ENCODE peak calls at places on chromosomes 4 and X, in four cellular contexts. D is epithelial cell of esophagus, M is fibroblast of mammary gland, N is body of pancreas. Y is an unnamed sample.

GRCh38 chr4:87624698-87625097 is 16.4 kb downstream of the DSPP start:
- DNase-seq in D (no peak), M (no peak), N (no peak), Y (no peak)

GRCh38 chr4:77157859-77158486 is 966 bp downstream of the CCNG2 start:
- DNase-seq in D (peak), M (peak), N (peak), Y (peak)

GRCh38 chr4:85860066-85860465 is 385.1 kb downstream of the ARHGAP24 start:
- DNase-seq in D (peak), M (peak), N (no peak), Y (peak)

GRCh38 chr4:86926428-86927086 is 8.3 kb upstream of the AFF1 start:
- DNase-seq in D (peak), M (no peak), N (no peak), Y (peak)

GRCh38 chr4:7929530-7929951 is 10.1 kb downstream of the AFAP1 start:
- DNase-seq in D (peak), M (no peak), N (peak), Y (no peak)

GRCh38 chr4:183416878-183417277 is 27.6 kb upstream of the CDKN2AIP start:
- DNase-seq in D (no peak), M (no peak), N (no peak), Y (no peak)

GRCh38 chr4:63786181-63786580 is 623.1 kb downstream of the TECRL start:
- DNase-seq in D (no peak), M (no peak), N (no peak), Y (no peak)

GRCh38 chr4:169238445-169238844 is 32.3 kb downstream of the SH3RF1 start:
- DNase-seq in D (peak), M (peak), N (peak), Y (peak)

GRCh38 chr4:24103434-24104168 is 213.8 kb upstream of the PPARGC1A start:
- DNase-seq in D (no peak), M (peak), N (no peak), Y (peak)

GRCh38 chr4:146975535-146975934 is 29.9 kb upstream of the TTC29 start:
- DNase-seq in D (no peak), M (no peak), N (no peak), Y (no peak)

GRCh38 chrX:96566856-96567255 is 117.8 kb upstream of the DIAPH2 start:
- DNase-seq in D (no peak), M (peak), N (no peak), Y (no peak)

GRCh38 chr4:147749811-147750321 is 18.0 kb downstream of the ARHGAP10 start:
- DNase-seq in D (no peak), M (no peak), N (no peak), Y (no peak)

GRCh38 chr4:116788723-116789122 is 296.7 kb downstream of the TRAM1L1 start:
- DNase-seq in D (no peak), M (no peak), N (no peak), Y (no peak)

GRCh38 chr4:188779586-188779985 is 640.3 kb downstream of the TRIML1 start:
- DNase-seq in D (peak), M (peak), N (no peak), Y (peak)

GRCh38 chrX:39749728-39750127 is 348.0 kb downstream of the BCOR start:
- DNase-seq in D (no peak), M (no peak), N (no peak), Y (no peak)

GRCh38 chrX:107602694-107603239 is 25.5 kb upstream of the PRPS1 start:
- DNase-seq in D (no peak), M (no peak), N (no peak), Y (no peak)

GRCh38 chrX:12149670-12150407 is 11.6 kb downstream of the FRMPD4 start:
- DNase-seq in D (peak), M (no peak), N (no peak), Y (no peak)